ENCODE peak calls at places on chromosomes 6 and 20, in seven cellular contexts. H is body of pancreas, S is H1, O is hepatocyte, U is uterus, F is AG10803, E is mammary epithelial cell. M is an unnamed sample.

GRCh38 chr20:61585764-61586163 is 333.7 kb downstream of the CDH4 start:
- DNase-seq in H (no peak), E (no peak), F (no peak), S (no peak), U (no peak), O (no peak), M (no peak)

GRCh38 chr20:52914870-52915269 is 57.3 kb upstream of the TSHZ2 start:
- DNase-seq in S (no peak), H (no peak), U (no peak), O (no peak), E (no peak), F (no peak), M (no peak)

GRCh38 chr6:72953901-72954494 is 271.3 kb downstream of the KHDC1L start:
- DNase-seq in S (no peak), U (no peak), O (no peak), E (peak), F (no peak), H (no peak), M (no peak)

GRCh38 chr6:144633886-144634285 is 348.8 kb downstream of the UTRN start:
- DNase-seq in F (no peak), H (no peak), E (no peak), S (no peak), U (no peak), O (no peak), M (no peak)

GRCh38 chr6:109052015-109052651 is 42.5 kb downstream of the SESN1 start:
- DNase-seq in H (no peak), F (no peak), S (no peak), E (no peak), O (no peak), U (no peak), M (no peak)

GRCh38 chr6:101534821-101535220 is 141.3 kb downstream of the GRIK2 start:
- DNase-seq in F (no peak), E (no peak), S (no peak), U (no peak), H (no peak), O (no peak), M (no peak)

GRCh38 chr6:128672023-128672422 is 151.6 kb upstream of the PTPRK start:
- DNase-seq in S (no peak), F (no peak), E (no peak), O (no peak), U (no peak), H (no peak), M (no peak)

GRCh38 chr20:16072220-16072619 is 501.0 kb downstream of the KIF16B start:
- DNase-seq in F (no peak), S (no peak), O (no peak), E (no peak), U (no peak), H (no peak), M (no peak)

GRCh38 chr6:162032620-162033019 is 694.9 kb downstream of the PRKN start:
- DNase-seq in S (no peak), O (no peak), H (no peak), E (peak), F (peak), U (no peak), M (no peak)

GRCh38 chr6:41531591-41532582 is 14.3 kb upstream of the FOXP4 start:
- DNase-seq in E (no peak), F (peak), U (peak), O (peak), H (no peak), S (no peak), M (peak)

GRCh38 chr6:151651639-151652038 is 155.8 kb upstream of the ESR1 start:
- DNase-seq in O (no peak), F (no peak), H (no peak), U (no peak), S (no peak), E (no peak), M (no peak)

GRCh38 chr6:150694889-150695288 is 95.2 kb downstream of the PLEKHG1 start:
- DNase-seq in F (no peak), U (no peak), O (no peak), E (no peak), S (no peak), H (no peak), M (no peak)

GRCh38 chr6:35485402-35485877 is 11.4 kb downstream of the TEAD3 start:
- DNase-seq in F (peak), S (peak), O (peak), E (peak), H (no peak), U (peak), M (no peak)

GRCh38 chr6:163712569-163712966 is 298.1 kb downstream of the QKI start:
- DNase-seq in S (no peak), E (no peak), O (no peak), H (no peak), U (no peak), F (no peak), M (no peak)

GRCh38 chr6:87730310-87730709 is 28.3 kb upstream of the AKIRIN2 start:
- DNase-seq in U (no peak), S (no peak), E (peak), O (peak), F (peak), H (peak), M (no peak)

GRCh38 chr6:42547407-42548329 is 16.2 kb upstream of the UBR2 start:
- DNase-seq in H (peak), F (peak), O (peak), S (peak), E (peak), U (peak), M (peak)

GRCh38 chr6:82616386-82617028 is 252.9 kb downstream of the TPBG start:
- DNase-seq in H (no peak), F (peak), E (no peak), S (no peak), O (no peak), U (no peak), M (no peak)

GRCh38 chr20:10134176-10134575 is 84.5 kb upstream of the SNAP25 start:
- DNase-seq in S (no peak), E (no peak), F (no peak), U (no peak), H (no peak), O (no peak), M (no peak)

GRCh38 chr6:36427781-36428345 is 14.8 kb downstream of the PXT1 start:
- DNase-seq in O (no peak), U (no peak), S (no peak), E (peak), F (peak), H (no peak), M (no peak)

GRCh38 chr20:58224974-58225373 is 3.5 kb downstream of the ANKRD60 start:
- DNase-seq in F (peak), H (no peak), E (no peak), O (no peak), S (no peak), U (no peak), M (no peak)

GRCh38 chr6:34393191-34393967 is 910 bp upstream of the NUDT3 start:
- DNase-seq in U (no peak), F (no peak), O (no peak), E (no peak), S (no peak), H (no peak), M (no peak)

GRCh38 chr6:15062311-15063252 is 183.3 kb upstream of the JARID2 start:
- DNase-seq in U (no peak), O (peak), F (peak), S (no peak), H (no peak), E (peak), M (peak)

GRCh38 chr6:79586548-79586947 is 44.6 kb upstream of the SH3BGRL2 start:
- DNase-seq in O (peak), F (peak), H (no peak), E (peak), S (no peak), U (no peak), M (no peak)

GRCh38 chr20:33108641-33109040 is 29.2 kb downstream of the BPIFB4 start:
- DNase-seq in U (no peak), O (no peak), H (no peak), E (no peak), F (no peak), S (no peak), M (no peak)

GRCh38 chr20:6533828-6534388 is 233.6 kb upstream of the BMP2 start:
- DNase-seq in O (peak), E (peak), H (no peak), U (no peak), F (peak), S (no peak), M (peak)
- H3K4me3 ChIP-seq in O (no peak), E (peak), H (no peak), U (no peak), F (peak), S (no peak), M (peak)

GRCh38 chr6:26254666-26255176 is 110.3 kb upstream of the BTN3A2 start:
- DNase-seq in S (no peak), U (no peak), F (no peak), E (no peak), O (no peak), H (no peak), M (no peak)

GRCh38 chr6:26260791-26261484 is 104.1 kb upstream of the BTN3A2 start:
- DNase-seq in U (no peak), H (no peak), S (no peak), F (no peak), E (no peak), O (no peak), M (no peak)

GRCh38 chr6:26258199-26258977 is 106.6 kb upstream of the BTN3A2 start:
- DNase-seq in O (no peak), S (no peak), E (no peak), F (no peak), U (no peak), H (no peak), M (no peak)

GRCh38 chr6:26260110-26260637 is 104.8 kb upstream of the BTN3A2 start:
- DNase-seq in F (no peak), E (no peak), O (peak), U (no peak), S (no peak), H (no peak), M (no peak)

DNA sequence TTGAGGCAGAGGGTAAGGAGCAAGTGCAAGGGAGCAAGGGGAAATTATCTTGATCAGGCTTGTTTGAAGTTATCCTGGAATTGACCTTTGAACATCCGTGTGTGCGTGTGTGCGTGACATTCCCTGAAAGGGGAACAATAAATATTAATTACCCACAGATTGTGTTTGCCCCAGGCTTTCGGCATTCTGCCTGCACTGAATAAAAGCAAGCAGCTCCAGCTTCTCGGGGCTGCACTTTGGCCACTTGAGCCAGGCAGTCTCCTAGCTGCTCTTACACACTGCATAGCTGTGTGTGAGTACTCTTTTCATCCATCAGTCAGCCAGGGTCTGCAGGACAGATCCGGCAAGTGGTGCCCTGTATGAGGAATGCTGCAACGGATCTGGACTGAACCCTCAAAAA is 107.7 kb upstream of the BTN3A2 start:
- DNase-seq in H (no peak), F (no peak), S (no peak), E (no peak), U (no peak), O (peak), M (no peak)
- TF ChIP-seq CTCF in H (no peak), F (no peak), S (no peak), E (no peak), U (no peak), O (no peak), M (no peak)

DNA sequence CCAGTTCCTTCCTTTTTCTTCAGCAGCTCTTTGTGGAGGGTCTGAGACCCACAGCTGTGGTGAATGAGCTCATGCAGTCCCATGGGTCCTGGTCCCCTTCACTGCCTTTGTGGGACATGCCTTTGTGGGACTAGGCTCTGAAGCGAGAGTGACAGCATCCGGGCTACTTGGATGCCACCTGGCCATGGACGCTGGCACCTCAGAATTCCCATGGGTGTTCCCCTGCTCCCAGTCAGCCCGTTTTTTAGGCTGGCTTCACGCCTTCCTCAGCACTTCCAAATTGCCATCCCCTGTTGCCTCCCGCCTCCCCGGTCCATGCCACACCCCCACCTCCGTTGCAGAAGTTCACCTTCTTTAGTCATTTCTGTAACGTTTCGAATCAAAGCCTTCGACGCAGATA is 45.1 kb downstream of the RAMACL start:
- DNase-seq in S (no peak), O (no peak), F (no peak), E (no peak), H (no peak), U (no peak), M (no peak)
- H3K4me3 ChIP-seq in S (no peak), O (no peak), F (no peak), E (no peak), H (no peak), U (no peak), M (no peak)

GRCh38 chr20:1508576-1508975 is 17.4 kb upstream of the SIRPB2 start:
- DNase-seq in H (no peak), O (no peak), S (no peak), U (no peak), F (no peak), E (peak), M (no peak)
- TF ChIP-seq CTCF in H (no peak), O (no peak), S (no peak), U (no peak), F (no peak), E (no peak), M (no peak)

GRCh38 chr6:27314046-27314445 is 2.0 kb upstream of the POM121L2 start:
- DNase-seq in O (no peak), H (no peak), U (no peak), S (no peak), E (no peak), F (no peak), M (no peak)

GRCh38 chr6:27312146-27312949 is at the start of gene POM121L2:
- DNase-seq in O (peak), E (peak), F (peak), H (peak), U (peak), S (peak), M (no peak)

GRCh38 chr6:27312950-27313271 is 838 bp upstream of the POM121L2 start:
- DNase-seq in E (no peak), F (no peak), O (no peak), S (no peak), U (no peak), H (no peak), M (no peak)

GRCh38 chr6:27311806-27312145 is 297 bp downstream of the POM121L2 start:
- DNase-seq in F (no peak), U (no peak), H (no peak), O (no peak), S (peak), E (no peak), M (no peak)
- H3K4me3 ChIP-seq in F (peak), U (no peak), H (no peak), O (peak), S (peak), E (peak), M (peak)

DNA sequence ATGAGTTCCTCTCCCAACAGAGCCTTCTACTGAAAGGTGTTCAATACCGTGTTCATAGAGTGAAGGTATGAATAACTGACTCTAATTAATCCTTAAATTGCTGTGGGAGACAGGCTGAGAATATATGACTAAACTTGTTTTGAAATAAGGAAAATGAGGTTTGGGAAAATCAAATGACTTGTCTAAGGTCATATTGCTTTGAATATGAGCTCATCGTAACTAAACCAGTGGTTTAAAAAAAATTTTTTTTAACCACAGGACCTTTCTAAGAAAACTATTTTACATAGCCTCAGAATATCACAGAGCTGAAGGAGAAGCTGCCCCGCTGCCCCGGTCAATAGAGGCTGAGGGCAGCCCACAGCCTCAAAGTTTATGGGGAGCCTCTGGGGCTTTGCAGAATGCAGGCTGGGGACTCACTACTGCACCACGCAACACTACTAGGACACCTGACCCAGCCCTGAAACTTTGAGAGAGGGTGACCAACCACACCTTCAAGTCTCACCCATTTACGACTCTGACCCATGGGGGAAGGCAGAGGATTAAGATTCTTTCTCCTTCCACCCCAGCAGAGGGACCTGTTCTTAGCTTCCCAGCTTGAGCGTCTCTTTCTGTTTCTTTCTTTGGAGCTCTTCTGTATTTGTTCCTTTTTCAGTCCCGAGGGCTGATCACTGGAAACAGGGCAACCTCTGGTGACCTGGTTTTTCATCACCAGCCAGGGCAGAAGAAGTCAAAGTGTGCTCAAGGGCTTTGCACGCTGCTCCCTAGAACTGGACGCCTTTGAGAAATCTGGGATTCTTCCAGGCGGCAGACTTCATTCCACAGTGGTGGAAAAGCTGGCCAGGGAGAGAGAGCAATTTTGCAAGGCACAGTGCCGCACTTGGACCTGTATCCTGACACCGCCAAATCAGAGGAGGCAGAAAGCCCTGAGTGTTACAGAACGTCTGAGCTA is 220.2 kb downstream of the ATXN1 start:
- DNase-seq in O (no peak), F (peak), S (no peak), H (no peak), E (no peak), U (peak), M (no peak)
- TF ChIP-seq CTCF in O (no peak), F (no peak), S (no peak), H (no peak), E (no peak), U (no peak), M (peak)

GRCh38 chr20:50516935-50517816 is 7.0 kb downstream of the PTPN1 start:
- DNase-seq in S (no peak), F (no peak), E (no peak), O (no peak), U (no peak), H (no peak), M (no peak)

GRCh38 chr20:50516180-50516934 is 6.2 kb downstream of the PTPN1 start:
- DNase-seq in O (no peak), S (no peak), U (no peak), F (no peak), H (no peak), E (no peak), M (no peak)

GRCh38 chr20:50517817-50518154 is 7.6 kb downstream of the PTPN1 start:
- DNase-seq in U (no peak), E (no peak), O (no peak), F (no peak), H (no peak), S (no peak), M (no peak)

GRCh38 chr20:50519036-50519780 is 9.0 kb downstream of the PTPN1 start:
- DNase-seq in O (no peak), U (no peak), F (no peak), S (no peak), E (no peak), H (no peak), M (no peak)

GRCh38 chr20:50518270-50518721 is 8.1 kb downstream of the PTPN1 start:
- DNase-seq in S (no peak), U (no peak), H (no peak), O (no peak), E (peak), F (peak), M (no peak)
- H3K4me3 ChIP-seq in S (no peak), U (no peak), H (no peak), O (no peak), E (no peak), F (peak), M (peak)

GRCh38 chr6:30763618-30764489 is 19.5 kb upstream of the IER3 start:
- DNase-seq in U (no peak), E (peak), S (no peak), F (no peak), H (peak), O (peak), M (no peak)
- TF ChIP-seq CTCF in U (no peak), E (peak), S (no peak), F (peak), H (peak), O (peak), M (no peak)

GRCh38 chr20:62953839-62954703 is 1.6 kb downstream of the SLC17A9 start:
- DNase-seq in E (no peak), F (peak), S (peak), H (peak), O (peak), U (peak), M (no peak)
- H3K4me3 ChIP-seq in E (no peak), F (peak), S (peak), H (no peak), O (peak), U (peak), M (peak)

DNA sequence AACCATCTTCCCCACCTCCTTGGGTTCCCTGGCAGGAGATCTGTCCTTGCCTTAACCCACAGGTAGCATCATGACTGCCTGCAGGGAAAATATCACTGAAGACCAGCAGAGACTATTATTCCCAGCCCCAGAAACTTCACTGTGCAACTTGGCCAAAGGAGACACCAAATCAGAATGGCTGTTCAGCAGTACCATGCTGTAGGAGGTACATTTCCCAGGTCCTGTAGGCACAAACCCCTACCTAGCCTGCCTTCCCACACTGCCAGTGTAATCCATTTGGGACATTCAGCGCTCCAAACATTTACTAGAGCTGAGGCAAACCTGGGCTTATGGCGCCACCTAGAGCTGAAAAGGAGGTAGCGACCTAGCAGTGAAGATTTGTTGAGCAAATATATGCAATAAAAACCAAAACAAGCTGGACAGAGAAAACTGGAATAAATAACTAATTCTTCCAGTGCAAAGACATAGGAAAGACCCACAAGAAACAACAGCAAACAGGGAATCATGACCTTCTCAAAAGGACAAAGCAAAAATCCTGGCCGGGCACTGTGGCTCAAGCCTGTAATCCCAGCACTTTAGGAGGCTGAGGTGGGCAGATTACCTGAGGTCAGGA is 60.3 kb downstream of the VTA1 start:
- DNase-seq in O (peak), U (no peak), F (peak), E (peak), H (peak), S (peak), M (peak)
- TF ChIP-seq CTCF in O (peak), U (peak), F (peak), E (peak), H (peak), S (peak), M (peak)

M was measured in AG09309.